ENCODE peak calls at places on chromosome 20, in eight cellular contexts. M is foreskin fibroblast; S is anterior cingulate cortex; H is activated T-helper 1 cell treated with anti-CD3 and anti-CD28 coated beads, Interleukin-12 subunit alpha, Interleukin-12 subunit beta, Interleukin-2, Interleukin-4 antibody, amounts not matched to agents 30 ng/mL and 10 ng/mL and 1 ng/mL, durations not matched to agents 14 hours and 24 hours and 36 hours; D is KG1; N is SJSA1; O is ecto neural progenitor cell; K is HT-29. C is an unnamed sample.

GRCh38 chr20:24779886-24780285 is 169.2 kb upstream of the CST7 start:
- DNase-seq in M (no peak), S (no peak), H (no peak), D (no peak), N (no peak), O (no peak), K (no peak), C (no peak)

GRCh38 chr20:33499347-33499746 is 9.5 kb downstream of the CBFA2T2 start:
- DNase-seq in M (no peak), S (no peak), H (no peak), D (no peak), N (no peak), O (no peak), K (no peak), C (no peak)

GRCh38 chr20:6715350-6716063 is 52.0 kb upstream of the BMP2 start:
- DNase-seq in M (no peak), S (no peak), H (no peak), D (no peak), N (no peak), O (no peak), K (no peak), C (no peak)

GRCh38 chr20:44643596-44644383 is 7.7 kb downstream of the ADA start:
- DNase-seq in M (peak), S (no peak), H (peak), D (no peak), N (peak), O (no peak), K (no peak), C (peak)

GRCh38 chr20:23441850-23442313 is 2.4 kb downstream of the CSTL1 start:
- DNase-seq in M (peak), S (peak), H (peak), D (peak), N (peak), O (peak), K (peak), C (peak)

GRCh38 chr20:60108397-60108796 is 150.2 kb downstream of the CDH26 start:
- DNase-seq in M (no peak), S (no peak), H (no peak), D (no peak), N (peak), O (no peak), K (no peak), C (no peak)

GRCh38 chr20:14561733-14562132 is 224.3 kb upstream of the FLRT3 start:
- DNase-seq in M (peak), S (no peak), H (no peak), D (no peak), N (no peak), O (no peak), K (no peak), C (no peak)

GRCh38 chr20:56933331-56933698 is 304.2 kb downstream of the TFAP2C start:
- DNase-seq in M (no peak), S (no peak), H (no peak), D (no peak), N (no peak), O (no peak), K (no peak), C (no peak)

GRCh38 chr20:63252157-63252780 is 2.0 kb downstream of the NKAIN4 start:
- DNase-seq in M (no peak), S (peak), H (no peak), D (no peak), N (no peak), O (no peak), K (no peak), C (no peak)

GRCh38 chr20:63177134-63177784 is 38.7 kb downstream of the YTHDF1 start:
- DNase-seq in M (no peak), S (peak), H (no peak), D (no peak), N (no peak), O (peak), K (no peak), C (no peak)

GRCh38 chr20:14824996-14825395 is 487.6 kb upstream of the FLRT3 start:
- DNase-seq in M (no peak), S (no peak), H (no peak), D (no peak), N (no peak), O (no peak), K (no peak), C (no peak)

GRCh38 chr20:6299451-6299850 is 176.6 kb upstream of the FERMT1 start:
- DNase-seq in M (no peak), S (no peak), H (no peak), D (no peak), N (no peak), O (no peak), K (no peak), C (no peak)

GRCh38 chr20:53774487-53775203 is 181.0 kb upstream of the ZNF217 start:
- DNase-seq in M (peak), S (no peak), H (no peak), D (no peak), N (peak), O (no peak), K (peak), C (no peak)

GRCh38 chr20:32522525-32522774 is 62.7 kb downstream of the NOL4L start:
- DNase-seq in M (no peak), S (no peak), H (no peak), D (no peak), N (no peak), O (no peak), K (no peak), C (no peak)

GRCh38 chr20:33871362-33871761 is 60.2 kb downstream of the CHMP4B start:
- DNase-seq in M (no peak), S (no peak), H (no peak), D (no peak), N (no peak), O (no peak), K (no peak), C (no peak)

GRCh38 chr20:48298851-48299484 is 513.7 kb upstream of the SULF2 start:
- DNase-seq in M (peak), S (no peak), H (no peak), D (no peak), N (peak), O (no peak), K (peak), C (no peak)

GRCh38 chr20:63980317-63980805 is 571 bp upstream of the PRPF6 start:
- DNase-seq in M (no peak), S (no peak), H (no peak), D (no peak), N (no peak), O (no peak), K (no peak), C (no peak)

GRCh38 chr20:10603971-10604864 is 69.6 kb downstream of the JAG1 start:
- DNase-seq in M (peak), S (no peak), H (no peak), D (no peak), N (peak), O (peak), K (peak), C (no peak)